ENCODE peak calls at places on chromosomes 2 and 18, in five cellular contexts. One of them, this sample, is unnamed.

GRCh38 chr2:237488295-237488694 is 1.2 kb downstream of the MLPH start:
- DNase-seq in NCI-H1417: no peak
- DNase-seq in brain microvascular endothelial cell: no peak
- DNase-seq in heart left ventricle: no peak
- DNase-seq in fibroblast of mammary gland: peak
- DNase-seq in this sample: peak

GRCh38 chr2:217790195-217790594 is 212.6 kb downstream of the TNS1 start:
- DNase-seq in NCI-H1417: no peak
- DNase-seq in heart left ventricle: no peak
- DNase-seq in brain microvascular endothelial cell: peak
- DNase-seq in fibroblast of mammary gland: peak
- DNase-seq in this sample: no peak

GRCh38 chr2:126978333-126978732 is 79.6 kb downstream of the TEX51 start:
- DNase-seq in NCI-H1417: no peak
- DNase-seq in fibroblast of mammary gland: no peak
- DNase-seq in brain microvascular endothelial cell: no peak
- DNase-seq in heart left ventricle: no peak
- DNase-seq in this sample: no peak

GRCh38 chr2:186543561-186544131 is 46.2 kb upstream of the ITGAV start:
- DNase-seq in NCI-H1417: no peak
- DNase-seq in fibroblast of mammary gland: peak
- DNase-seq in heart left ventricle: no peak
- DNase-seq in brain microvascular endothelial cell: no peak
- DNase-seq in this sample: no peak

GRCh38 chr2:15939854-15940660 is at the start of gene MYCN:
- DNase-seq in fibroblast of mammary gland: peak
- DNase-seq in NCI-H1417: peak
- DNase-seq in brain microvascular endothelial cell: peak
- DNase-seq in heart left ventricle: peak
- DNase-seq in this sample: peak

GRCh38 chr2:228067309-228067708 is 114.2 kb downstream of the SPHKAP start:
- DNase-seq in NCI-H1417: no peak
- DNase-seq in fibroblast of mammary gland: no peak
- DNase-seq in brain microvascular endothelial cell: no peak
- DNase-seq in heart left ventricle: no peak
- DNase-seq in this sample: no peak

GRCh38 chr2:173145454-173145853 is 69.8 kb downstream of the MAP3K20 start:
- DNase-seq in NCI-H1417: no peak
- DNase-seq in brain microvascular endothelial cell: no peak
- DNase-seq in fibroblast of mammary gland: no peak
- DNase-seq in heart left ventricle: no peak
- DNase-seq in this sample: no peak

GRCh38 chr2:130300258-130300969 is 42.3 kb upstream of the IMP4 start:
- DNase-seq in fibroblast of mammary gland: no peak
- DNase-seq in heart left ventricle: no peak
- DNase-seq in brain microvascular endothelial cell: no peak
- DNase-seq in NCI-H1417: no peak
- DNase-seq in this sample: no peak

GRCh38 chr2:229800997-229801754 is 86.8 kb upstream of the DNER start:
- DNase-seq in brain microvascular endothelial cell: peak
- DNase-seq in heart left ventricle: peak
- DNase-seq in NCI-H1417: peak
- DNase-seq in fibroblast of mammary gland: peak
- DNase-seq in this sample: peak

GRCh38 chr2:54824582-54824981 is 101.1 kb downstream of the EML6 start:
- DNase-seq in NCI-H1417: no peak
- DNase-seq in brain microvascular endothelial cell: no peak
- DNase-seq in heart left ventricle: no peak
- DNase-seq in fibroblast of mammary gland: no peak
- DNase-seq in this sample: no peak

GRCh38 chr2:240918258-240919091 is 12.3 kb downstream of the CROCC2 start:
- DNase-seq in NCI-H1417: no peak
- DNase-seq in brain microvascular endothelial cell: no peak
- DNase-seq in heart left ventricle: peak
- DNase-seq in fibroblast of mammary gland: no peak
- DNase-seq in this sample: peak

GRCh38 chr2:216486708-216487107 is 11.9 kb upstream of the RPL37A start:
- DNase-seq in brain microvascular endothelial cell: no peak
- DNase-seq in heart left ventricle: no peak
- DNase-seq in fibroblast of mammary gland: no peak
- DNase-seq in NCI-H1417: no peak
- DNase-seq in this sample: no peak

GRCh38 chr2:236768393-236769140 is 198.9 kb downstream of the ACKR3 start:
- DNase-seq in fibroblast of mammary gland: peak
- DNase-seq in NCI-H1417: no peak
- DNase-seq in heart left ventricle: no peak
- DNase-seq in brain microvascular endothelial cell: peak
- DNase-seq in this sample: no peak

GRCh38 chr2:12424820-12425219 is 291.9 kb upstream of the TRIB2 start:
- DNase-seq in heart left ventricle: no peak
- DNase-seq in fibroblast of mammary gland: peak
- DNase-seq in brain microvascular endothelial cell: no peak
- DNase-seq in NCI-H1417: no peak
- DNase-seq in this sample: no peak

GRCh38 chr2:60581461-60582282 is 28.2 kb upstream of the BCL11A start:
- DNase-seq in heart left ventricle: peak
- DNase-seq in brain microvascular endothelial cell: peak
- DNase-seq in fibroblast of mammary gland: peak
- DNase-seq in NCI-H1417: peak
- DNase-seq in this sample: peak

GRCh38 chr18:63267990-63268721 is 51.4 kb downstream of the BCL2 start:
- DNase-seq in fibroblast of mammary gland: peak
- DNase-seq in brain microvascular endothelial cell: peak
- DNase-seq in NCI-H1417: no peak
- DNase-seq in heart left ventricle: no peak
- DNase-seq in this sample: peak

GRCh38 chr2:241312082-241312481 is 3.4 kb downstream of the HDLBP start:
- DNase-seq in NCI-H1417: no peak
- DNase-seq in heart left ventricle: no peak
- DNase-seq in fibroblast of mammary gland: peak
- DNase-seq in brain microvascular endothelial cell: peak
- DNase-seq in this sample: no peak

GRCh38 chr2:30512243-30512866 is 65.3 kb downstream of the LCLAT1 start:
- DNase-seq in fibroblast of mammary gland: no peak
- DNase-seq in heart left ventricle: no peak
- DNase-seq in NCI-H1417: no peak
- DNase-seq in brain microvascular endothelial cell: no peak
- DNase-seq in this sample: no peak

GRCh38 chr2:20091305-20091991 is 40.0 kb upstream of the LAPTM4A start:
- DNase-seq in fibroblast of mammary gland: peak
- DNase-seq in heart left ventricle: peak
- DNase-seq in brain microvascular endothelial cell: peak
- DNase-seq in NCI-H1417: no peak
- DNase-seq in this sample: peak

GRCh38 chr2:224922142-224922727 is 120.0 kb downstream of the DOCK10 start:
- DNase-seq in NCI-H1417: no peak
- DNase-seq in brain microvascular endothelial cell: no peak
- DNase-seq in heart left ventricle: no peak
- DNase-seq in fibroblast of mammary gland: no peak
- DNase-seq in this sample: no peak

GRCh38 chr18:69469444-69469919 is 68.8 kb downstream of the DOK6 start:
- DNase-seq in heart left ventricle: no peak
- DNase-seq in brain microvascular endothelial cell: no peak
- DNase-seq in fibroblast of mammary gland: peak
- DNase-seq in NCI-H1417: no peak
- DNase-seq in this sample: no peak

GRCh38 chr2:150866431-150866830 is 379.0 kb upstream of the RND3 start:
- DNase-seq in heart left ventricle: no peak
- DNase-seq in NCI-H1417: no peak
- DNase-seq in brain microvascular endothelial cell: peak
- DNase-seq in fibroblast of mammary gland: peak
- DNase-seq in this sample: no peak

GRCh38 chr2:54597153-54597827 is 126.2 kb upstream of the EML6 start:
- DNase-seq in heart left ventricle: peak
- DNase-seq in NCI-H1417: no peak
- DNase-seq in brain microvascular endothelial cell: no peak
- DNase-seq in fibroblast of mammary gland: no peak
- DNase-seq in this sample: peak

GRCh38 chr2:229654437-229654836 is 59.9 kb downstream of the DNER start:
- DNase-seq in brain microvascular endothelial cell: no peak
- DNase-seq in fibroblast of mammary gland: no peak
- DNase-seq in heart left ventricle: no peak
- DNase-seq in NCI-H1417: no peak
- DNase-seq in this sample: no peak

GRCh38 chr2:85312404-85312803 is 15.4 kb downstream of the TGOLN2 start:
- DNase-seq in NCI-H1417: no peak
- DNase-seq in heart left ventricle: no peak
- DNase-seq in fibroblast of mammary gland: peak
- DNase-seq in brain microvascular endothelial cell: peak
- DNase-seq in this sample: no peak

GRCh38 chr18:30177056-30177455 is 865.5 kb downstream of the DSC3 start:
- DNase-seq in heart left ventricle: no peak
- DNase-seq in NCI-H1417: no peak
- DNase-seq in fibroblast of mammary gland: no peak
- DNase-seq in brain microvascular endothelial cell: no peak
- DNase-seq in this sample: no peak

GRCh38 chr2:120565929-120566328 is 169.7 kb upstream of the GLI2 start:
- DNase-seq in fibroblast of mammary gland: no peak
- DNase-seq in brain microvascular endothelial cell: no peak
- DNase-seq in heart left ventricle: no peak
- DNase-seq in NCI-H1417: no peak
- DNase-seq in this sample: no peak

GRCh38 chr2:79788952-79789612 is 276.2 kb downstream of the CTNNA2 start:
- DNase-seq in NCI-H1417: no peak
- DNase-seq in brain microvascular endothelial cell: no peak
- DNase-seq in fibroblast of mammary gland: no peak
- DNase-seq in heart left ventricle: no peak
- DNase-seq in this sample: no peak

GRCh38 chr2:122451040-122451439 is 695.6 kb downstream of the TSN start:
- DNase-seq in fibroblast of mammary gland: peak
- DNase-seq in NCI-H1417: peak
- DNase-seq in brain microvascular endothelial cell: peak
- DNase-seq in heart left ventricle: no peak
- DNase-seq in this sample: no peak